ENCODE peak calls at places on chromosomes 4 and X, in seven cellular contexts. K is fibroblast of mammary gland, D is GM12865, I is cardiac muscle cell, O is lung, V is transverse colon, M is cardiac fibroblast. T is an unnamed sample.

GRCh38 chr4:78568640-78569261 is 17.2 kb downstream of the ANXA3 start:
- DNase-seq in D (no peak), I (peak), O (no peak), V (no peak), K (peak), M (peak), T (no peak)

GRCh38 chr4:157045507-157046127 is 30.3 kb upstream of the GLRB start:
- DNase-seq in M (peak), I (peak), K (peak), V (peak), D (peak), O (no peak), T (peak)

GRCh38 chr4:20370284-20370683 is 118.6 kb downstream of the SLIT2 start:
- DNase-seq in V (no peak), O (no peak), K (peak), M (peak), D (no peak), I (peak), T (peak)

GRCh38 chr4:1297023-1297395 is 7.3 kb downstream of the MAEA start:
- DNase-seq in V (no peak), D (no peak), M (no peak), I (no peak), K (no peak), O (no peak), T (no peak)

GRCh38 chr4:14887842-14888433 is 114.3 kb upstream of the CPEB2 start:
- DNase-seq in M (no peak), K (no peak), O (no peak), D (no peak), I (no peak), V (no peak), T (no peak)

GRCh38 chr4:42339935-42340406 is 57.3 kb upstream of the SHISA3 start:
- DNase-seq in I (peak), D (no peak), M (peak), K (peak), V (no peak), O (no peak), T (no peak)

GRCh38 chr4:2935762-2936743 is 27.2 kb downstream of the NOP14 start:
- DNase-seq in O (no peak), V (no peak), I (peak), K (peak), D (peak), M (no peak), T (no peak)

GRCh38 chrX:123728001-123728400 is 4.9 kb downstream of the THOC2 start:
- DNase-seq in K (no peak), O (no peak), D (no peak), I (no peak), M (no peak), V (no peak), T (no peak)

GRCh38 chrX:106955004-106955772 is 35.0 kb downstream of the CLDN2 start:
- DNase-seq in M (peak), D (no peak), V (no peak), K (peak), I (peak), O (no peak), T (no peak)

GRCh38 chr4:86891785-86892638 is at the start of gene C4orf36:
- DNase-seq in V (peak), I (peak), M (peak), K (peak), D (peak), O (peak), T (no peak)

GRCh38 chr4:38669233-38669632 is 5.2 kb downstream of the KLF3 start:
- DNase-seq in M (peak), I (peak), V (no peak), K (no peak), O (no peak), D (no peak), T (no peak)
- H3K4me3 ChIP-seq in M (no peak), I (no peak), V (no peak), K (no peak), O (no peak), D (no peak), T (no peak)

DNA sequence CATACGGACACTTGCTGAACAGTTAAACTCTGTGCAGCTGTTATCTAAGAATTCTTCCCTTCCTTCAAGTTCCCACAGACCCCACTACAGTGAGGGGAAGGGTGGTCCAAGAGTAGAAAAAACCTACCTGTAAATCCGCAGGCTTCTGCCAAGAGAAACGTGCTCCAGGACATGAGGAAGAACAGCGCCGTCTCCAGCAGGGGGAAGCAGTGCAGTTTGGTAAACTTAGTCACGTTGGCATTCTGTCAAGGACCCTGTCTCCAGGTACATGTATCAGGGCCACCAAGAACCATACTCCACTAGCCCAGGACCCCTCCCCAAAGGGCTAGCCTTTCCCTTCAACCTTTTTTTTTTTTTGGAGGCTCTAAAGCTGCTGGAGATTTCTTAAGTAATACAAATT is 79.9 kb downstream of the CHST7 start:
- DNase-seq in O (no peak), V (no peak), D (no peak), I (peak), M (peak), K (no peak), T (no peak)
- TF ChIP-seq CTCF in O (no peak), V (no peak), D (no peak), I (peak), M (peak), K (peak), T (peak)

GRCh38 chrX:115563633-115564182 is 2.7 kb downstream of the PLS3 start:
- DNase-seq in V (no peak), D (no peak), I (no peak), O (no peak), K (no peak), M (peak), T (no peak)

GRCh38 chrX:115565888-115566287 is 4.9 kb downstream of the PLS3 start:
- DNase-seq in K (no peak), O (no peak), I (no peak), M (no peak), D (no peak), V (no peak), T (no peak)

GRCh38 chrX:115561605-115562491 is 874 bp downstream of the PLS3 start:
- DNase-seq in D (peak), V (peak), K (peak), M (peak), O (peak), I (peak), T (no peak)

GRCh38 chrX:115562492-115562872 is 1.5 kb downstream of the PLS3 start:
- DNase-seq in I (peak), V (no peak), K (peak), M (peak), O (no peak), D (no peak), T (no peak)

GRCh38 chrX:115564243-115564642 is 3.3 kb downstream of the PLS3 start:
- DNase-seq in D (no peak), I (peak), M (peak), K (no peak), O (no peak), V (no peak), T (no peak)
- H3K4me3 ChIP-seq in D (no peak), I (no peak), M (no peak), K (no peak), O (no peak), V (no peak), T (no peak)

GRCh38 chrX:153396320-153397195 is 4.6 kb downstream of the PNMA6E start:
- DNase-seq in K (no peak), M (no peak), O (no peak), D (no peak), V (no peak), I (no peak), T (no peak)
- TF ChIP-seq CTCF in K (no peak), M (no peak), O (no peak), D (no peak), V (no peak), I (no peak), T (no peak)

GRCh38 chr4:168836482-168836881 is 173.6 kb downstream of the CBR4 start:
- DNase-seq in M (no peak), K (no peak), V (no peak), I (no peak), O (no peak), D (no peak), T (no peak)
- H3K4me3 ChIP-seq in M (no peak), K (no peak), V (no peak), I (no peak), O (no peak), D (no peak), T (no peak)

GRCh38 chr4:24988776-24989175 is 42.0 kb downstream of the LGI2 start:
- DNase-seq in I (peak), D (no peak), O (no peak), V (no peak), K (peak), M (peak), T (no peak)
- TF ChIP-seq CTCF in I (peak), D (peak), O (peak), V (no peak), K (peak), M (peak), T (peak)

GRCh38 chrX:45768666-45769065 is 568.0 kb upstream of the DIPK2B start:
- DNase-seq in V (no peak), K (no peak), D (no peak), O (no peak), I (no peak), M (no peak), T (no peak)
- H3K4me3 ChIP-seq in V (peak), K (peak), D (peak), O (no peak), I (no peak), M (peak), T (peak)

GRCh38 chrX:150805736-150806135 is 92.7 kb downstream of the CD99L2 start:
- DNase-seq in D (no peak), M (no peak), K (no peak), I (peak), V (no peak), O (no peak), T (no peak)
- TF ChIP-seq CTCF in D (no peak), M (no peak), K (no peak), I (no peak), V (no peak), O (no peak), T (no peak)